ENCODE peak calls at places on chromosomes 4 and X, in ten cellular contexts. I, D, U, L, F, Y, K, R, E and V are unnamed samples. For H3K36me3, the result is how much of the 10 kb centered on the place peaks cover.

GRCh38 chrX:96835660-96836289 is 47.9 kb upstream of the RPA4 start:
- DNase-seq in I (no peak), D (no peak), L (no peak), K (no peak), R (no peak), F (peak), Y (no peak), E (no peak), U (no peak), V (no peak)

GRCh38 chr4:73450398-73451004 is 14.5 kb downstream of the AFP start:
- DNase-seq in D (no peak), L (peak), K (no peak), R (no peak), E (peak), F (no peak), Y (no peak), I (peak), U (no peak), V (no peak)

GRCh38 chr4:118964891-118965411 is 76.3 kb downstream of the SYNPO2 start:
- DNase-seq in I (no peak), F (no peak), R (no peak), K (no peak), D (peak), Y (no peak), E (no peak), U (no peak), L (no peak), V (no peak)

GRCh38 chrX:39619182-39620009 is 478.4 kb downstream of the BCOR start:
- DNase-seq in Y (no peak), F (no peak), D (peak), K (no peak), I (no peak), U (no peak), L (no peak), E (no peak), R (no peak), V (no peak)

GRCh38 chrX:71366674-71367256 is 608 bp downstream of the TAF1 start:
- DNase-seq in E (peak), F (peak), U (no peak), R (peak), D (peak), L (no peak), K (peak), Y (peak), I (peak), V (no peak)

GRCh38 chrX:19381326-19381725 is 37.6 kb downstream of the PDHA1 start:
- DNase-seq in D (no peak), I (no peak), K (no peak), F (no peak), R (no peak), U (no peak), E (no peak), L (no peak), Y (no peak), V (no peak)

GRCh38 chrX:68083510-68083909 is 349.8 kb downstream of the OPHN1 start:
- DNase-seq in E (no peak), Y (no peak), U (no peak), F (no peak), L (no peak), I (no peak), D (no peak), R (no peak), K (no peak), V (no peak)

GRCh38 chrX:102155806-102156179 is at the start of gene BEX5:
- DNase-seq in E (peak), L (peak), K (peak), Y (peak), U (no peak), D (peak), F (no peak), I (peak), R (peak), V (peak)

GRCh38 chr4:90211174-90211573 is 84.0 kb downstream of the CCSER1 start:
- DNase-seq in K (no peak), D (no peak), I (no peak), F (no peak), U (no peak), Y (no peak), E (no peak), R (no peak), L (no peak), V (no peak)

GRCh38 chrX:136369377-136369776 is 68.6 kb downstream of the ADGRG4 start:
- DNase-seq in E (no peak), U (no peak), R (no peak), F (no peak), L (no peak), Y (no peak), D (no peak), K (no peak), I (no peak), V (no peak)

GRCh38 chr4:7359302-7360063 is 75.2 kb downstream of the PSAPL1 start:
- DNase-seq in R (no peak), E (peak), D (no peak), F (no peak), U (no peak), K (no peak), I (no peak), L (no peak), Y (no peak), V (no peak)

GRCh38 chrX:1242901-1243402 is 25.7 kb upstream of the CSF2RA start:
- DNase-seq in Y (no peak), R (no peak), E (peak), F (no peak), U (no peak), L (peak), D (no peak), K (no peak), I (no peak), V (no peak)

GRCh38 chr4:548976-549375 is 27.1 kb downstream of the TMEM271 start:
- DNase-seq in K (no peak), D (no peak), E (no peak), R (no peak), L (no peak), F (no peak), U (no peak), I (no peak), Y (no peak), V (no peak)

GRCh38 chr4:87956501-87956900 is 19.0 kb upstream of the SPP1 start:
- DNase-seq in I (no peak), F (no peak), U (no peak), Y (no peak), L (no peak), K (no peak), R (no peak), E (no peak), D (no peak), V (no peak)

GRCh38 chrX:99142745-99143144 is 1267.3 kb downstream of the PCDH19 start:
- DNase-seq in R (no peak), I (no peak), D (no peak), Y (no peak), E (no peak), K (no peak), U (no peak), F (no peak), L (no peak), V (no peak)

GRCh38 chrX:100870527-100870926 is 3.6 kb downstream of the NOX1 start:
- DNase-seq in R (no peak), U (no peak), L (no peak), K (no peak), F (no peak), E (no peak), D (no peak), Y (no peak), I (no peak), V (no peak)

GRCh38 chr4:142984871-142985585 is 138.9 kb upstream of the INPP4B start:
- DNase-seq in I (no peak), L (peak), Y (no peak), K (peak), F (peak), R (no peak), D (no peak), E (no peak), U (peak), V (peak)

GRCh38 chrX:53717205-53717604 is 30.7 kb upstream of the HUWE1 start:
- DNase-seq in U (no peak), I (no peak), R (no peak), Y (no peak), D (no peak), F (no peak), E (no peak), K (no peak), L (no peak), V (no peak)

GRCh38 chr4:1053080-1053661 is 41.7 kb downstream of the FGFRL1 start:
- DNase-seq in I (no peak), U (no peak), Y (no peak), L (peak), F (no peak), K (no peak), D (no peak), R (no peak), E (no peak), V (no peak)

GRCh38 chrX:1521459-1521956 is 15.5 kb downstream of the P2RY8 start:
- DNase-seq in E (no peak), F (peak), Y (peak), L (peak), I (no peak), D (no peak), R (peak), K (no peak), U (no peak), V (peak)

GRCh38 chrX:56783996-56784620 is 55.1 kb downstream of the NBDY start:
- DNase-seq in R (no peak), F (no peak), E (peak), L (no peak), D (peak), I (no peak), Y (no peak), U (no peak), K (no peak), V (no peak)

GRCh38 chrX:119398974-119399771 is at the start of gene SLC25A43:
- DNase-seq in I (peak), E (peak), U (no peak), D (peak), Y (peak), L (peak), K (peak), R (peak), F (peak), V (no peak)

GRCh38 chr4:18942874-18943273 is 921.3 kb upstream of the LCORL start:
- DNase-seq in E (no peak), D (no peak), F (no peak), U (no peak), Y (no peak), R (no peak), L (no peak), I (no peak), K (no peak), V (no peak)

GRCh38 chr4:150278206-150278605 is 200.0 kb downstream of the DCLK2 start:
- DNase-seq in L (no peak), U (no peak), Y (no peak), D (no peak), R (no peak), K (no peak), E (no peak), I (no peak), F (no peak), V (no peak)

GRCh38 chr4:20284990-20285389 is 33.3 kb downstream of the SLIT2 start:
- DNase-seq in E (no peak), I (no peak), L (no peak), F (no peak), K (no peak), D (no peak), R (no peak), Y (no peak), U (no peak), V (no peak)

GRCh38 chr4:170805352-170805751 is 715.6 kb upstream of the AADAT start:
- DNase-seq in Y (no peak), E (peak), F (no peak), I (no peak), R (no peak), D (no peak), U (no peak), L (peak), K (no peak), V (no peak)

GRCh38 chr4:4575284-4576211 is 33.7 kb upstream of the STX18 start:
- DNase-seq in F (no peak), D (peak), K (peak), U (peak), I (peak), R (peak), L (peak), Y (peak), E (peak), V (peak)

GRCh38 chr4:155745984-155746383 is 12.8 kb upstream of the GUCY1B1 start:
- DNase-seq in I (no peak), K (no peak), R (no peak), L (no peak), F (no peak), Y (no peak), E (no peak), U (no peak), D (no peak), V (no peak)

GRCh38 chr4:128123036-128123435 is 61.9 kb downstream of the LARP1B start:
- DNase-seq in I (no peak), K (no peak), R (no peak), D (no peak), Y (no peak), U (no peak), L (no peak), F (no peak), E (no peak), V (no peak)

GRCh38 chr4:19379318-19379717 is 872.4 kb upstream of the SLIT2 start:
- DNase-seq in D (no peak), I (no peak), K (no peak), U (no peak), F (no peak), Y (no peak), R (no peak), E (no peak), L (no peak), V (no peak)

GRCh38 chr4:8152865-8153257 is 5.8 kb downstream of the ABLIM2 start:
- DNase-seq in Y (no peak), E (peak), K (no peak), F (no peak), R (no peak), D (no peak), I (peak), L (peak), U (no peak), V (no peak)

GRCh38 chr4:153489856-153490558 is 23.8 kb downstream of the TMEM131L start:
- DNase-seq in R (no peak), U (no peak), K (no peak), E (no peak), Y (no peak), L (peak), F (no peak), I (no peak), D (no peak), V (no peak)

GRCh38 chr4:39526283-39526682 is 956 bp downstream of the UGDH start:
- DNase-seq in I (no peak), Y (no peak), K (no peak), D (no peak), F (peak), U (no peak), L (no peak), E (no peak), R (no peak), V (no peak)

GRCh38 chrX:47579537-47579936 is 2.7 kb upstream of the TIMP1 start:
- DNase-seq in F (no peak), K (no peak), Y (no peak), D (no peak), R (no peak), U (no peak), I (no peak), L (no peak), E (no peak), V (no peak)

GRCh38 chrX:24760601-24761000 is 66.9 kb downstream of the POLA1 start:
- DNase-seq in E (no peak), Y (no peak), D (no peak), I (no peak), F (no peak), K (no peak), L (no peak), R (no peak), U (no peak), V (no peak)

GRCh38 chr4:30537462-30537861 is 182.7 kb upstream of the PCDH7 start:
- DNase-seq in F (no peak), Y (no peak), D (no peak), E (no peak), U (peak), K (peak), R (no peak), L (no peak), I (no peak), V (no peak)

GRCh38 chr4:52507774-52508173 is 151.3 kb downstream of the USP46 start:
- DNase-seq in Y (no peak), K (no peak), D (no peak), F (no peak), L (no peak), R (no peak), I (no peak), U (no peak), E (no peak), V (no peak)

GRCh38 chrX:110317079-110317819 is 636 bp downstream of the AMMECR1 start:
- DNase-seq in L (peak), F (peak), D (peak), I (peak), U (no peak), Y (peak), E (peak), R (no peak), K (peak), V (no peak)

GRCh38 chr4:48018112-48018511 is 1.5 kb downstream of the NIPAL1 start:
- DNase-seq in U (no peak), L (no peak), E (no peak), Y (no peak), K (no peak), D (no peak), F (no peak), R (no peak), I (no peak), V (no peak)
- H3K36me3 ChIP-seq in U (under half), L (under half), E (under half), Y (under half), K (under half), D (under half), F (under half), R (under half), I (under half), V (under half)

GRCh38 chrX:129777218-129777768 is 2.5 kb upstream of the SASH3 start:
- DNase-seq in I (peak), E (no peak), D (no peak), Y (peak), R (peak), L (no peak), F (peak), U (no peak), K (peak), V (no peak)
- H3K27ac ChIP-seq in I (peak), E (no peak), D (peak), Y (peak), R (peak), L (no peak), F (peak), U (no peak), K (peak), V (no peak)

GRCh38 chr4:2469192-2469984 is 482 bp downstream of the RNF4 start:
- DNase-seq in U (no peak), F (peak), D (no peak), E (peak), Y (peak), L (peak), K (peak), R (peak), I (peak), V (no peak)

GRCh38 chr4:2468464-2469191 is at the start of gene RNF4:
- DNase-seq in R (peak), Y (peak), F (peak), D (peak), E (peak), U (peak), K (peak), L (peak), I (peak), V (peak)

DNA sequence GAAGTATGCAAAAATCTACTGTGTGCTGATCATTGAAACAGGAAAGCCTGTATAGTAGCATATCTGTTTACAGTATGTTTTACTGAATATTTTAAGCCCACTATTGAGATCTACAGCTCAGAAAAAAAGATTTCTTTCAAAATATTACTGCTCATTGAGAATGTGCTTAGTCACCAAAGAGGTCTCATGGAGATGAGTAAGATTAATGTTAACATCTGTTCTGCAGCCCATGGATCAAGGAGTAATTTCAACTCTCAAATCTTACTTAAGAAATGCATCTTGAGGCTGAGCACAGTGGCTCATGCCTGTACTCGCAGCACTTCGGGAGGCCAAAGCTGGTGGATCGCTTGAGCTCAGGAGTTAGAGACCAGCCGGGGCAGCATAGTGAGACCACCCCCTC is 3.3 kb downstream of the RNF4 start:
- DNase-seq in Y (no peak), D (no peak), L (no peak), F (no peak), E (peak), K (no peak), U (no peak), R (no peak), I (no peak), V (no peak)
- H3K36me3 ChIP-seq in Y (under half), D (under half), L (half or more), F (half or more), E (under half), K (under half), U (under half), R (under half), I (under half), V (under half)

DNA sequence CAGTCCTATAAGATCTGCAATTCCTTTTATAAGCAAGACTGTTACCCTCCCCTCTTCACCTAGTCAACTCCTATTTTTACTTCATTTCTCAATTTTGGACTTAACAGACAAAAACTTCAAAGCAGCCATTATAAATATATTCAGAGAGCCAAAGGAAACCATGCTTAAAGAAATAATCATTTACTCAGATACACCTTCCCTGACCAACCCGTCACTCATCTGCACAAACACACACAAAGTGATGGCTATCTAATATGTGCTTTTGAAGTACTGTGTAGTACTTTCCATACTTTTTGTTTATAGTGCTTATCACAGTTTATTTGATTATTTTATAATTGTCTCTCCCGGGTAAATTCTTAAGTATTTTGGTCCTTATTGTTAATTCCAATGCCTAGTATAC is 117.2 kb downstream of the TBC1D19 start:
- DNase-seq in L (no peak), Y (no peak), R (no peak), U (no peak), D (no peak), E (no peak), F (no peak), I (no peak), K (no peak), V (no peak)
- H3K27ac ChIP-seq in L (no peak), Y (no peak), R (no peak), U (peak), D (no peak), E (no peak), F (no peak), I (no peak), K (no peak), V (no peak)

DNA sequence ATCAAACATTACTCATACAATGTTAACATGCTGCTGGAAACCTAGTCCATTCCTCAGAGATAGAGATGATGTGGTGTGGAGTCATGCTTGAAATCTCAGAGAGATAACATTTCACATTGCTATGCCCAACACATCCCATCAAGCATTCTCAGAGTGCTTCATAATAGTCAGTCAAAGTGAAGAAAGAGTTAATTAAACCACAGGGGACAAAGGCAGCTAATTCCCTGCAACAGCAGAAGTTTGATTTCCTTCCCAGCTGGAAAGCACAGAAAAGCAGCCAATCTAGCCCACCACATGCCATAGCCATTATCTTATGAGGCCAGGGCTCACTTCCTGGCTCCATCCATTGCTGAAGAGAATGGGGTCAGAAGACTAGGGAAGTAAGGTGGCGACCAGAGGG is 8.9 kb downstream of the KDR start:
- DNase-seq in I (no peak), F (no peak), R (no peak), K (no peak), L (peak), E (no peak), U (no peak), Y (no peak), D (no peak), V (no peak)
- H3K36me3 ChIP-seq in I (under half), F (under half), R (under half), K (under half), L (under half), E (under half), U (under half), Y (under half), D (under half), V (under half)